ENCODE peak calls at places on chromosomes 13 and 19, in seven cellular contexts. One of them, this sample, is unnamed.

GRCh38 chr19:28705008-28705407 is 507.9 kb downstream of the UQCRFS1 start:
- DNase-seq in mesendoderm: peak
- DNase-seq in tibial nerve: no peak
- DNase-seq in body of pancreas: no peak
- DNase-seq in stomach: no peak
- DNase-seq in RWPE1: peak
- DNase-seq in AG04450: peak
- DNase-seq in this sample: no peak

GRCh38 chr13:102195566-102196462 is 206.0 kb downstream of the FGF14 start:
- DNase-seq in mesendoderm: peak
- DNase-seq in RWPE1: no peak
- DNase-seq in AG04450: no peak
- DNase-seq in body of pancreas: no peak
- DNase-seq in stomach: no peak
- DNase-seq in tibial nerve: no peak
- DNase-seq in this sample: no peak

GRCh38 chr13:37747071-37747612 is 122.4 kb downstream of the TRPC4 start:
- DNase-seq in RWPE1: peak
- DNase-seq in tibial nerve: no peak
- DNase-seq in mesendoderm: no peak
- DNase-seq in body of pancreas: no peak
- DNase-seq in stomach: no peak
- DNase-seq in AG04450: peak
- DNase-seq in this sample: no peak

GRCh38 chr19:610801-611505 is 21.3 kb downstream of the HCN2 start:
- DNase-seq in mesendoderm: no peak
- DNase-seq in RWPE1: no peak
- DNase-seq in body of pancreas: peak
- DNase-seq in AG04450: peak
- DNase-seq in stomach: peak
- DNase-seq in tibial nerve: peak
- DNase-seq in this sample: peak

GRCh38 chr19:40274585-40275544 is 10.3 kb downstream of the AKT2 start:
- DNase-seq in stomach: no peak
- DNase-seq in AG04450: no peak
- DNase-seq in mesendoderm: no peak
- DNase-seq in RWPE1: no peak
- DNase-seq in body of pancreas: no peak
- DNase-seq in tibial nerve: no peak
- DNase-seq in this sample: no peak

GRCh38 chr19:29680447-29680846 is 15.2 kb downstream of the PLEKHF1 start:
- DNase-seq in body of pancreas: no peak
- DNase-seq in RWPE1: no peak
- DNase-seq in stomach: peak
- DNase-seq in tibial nerve: no peak
- DNase-seq in AG04450: no peak
- DNase-seq in mesendoderm: no peak
- DNase-seq in this sample: peak

GRCh38 chr13:33228645-33229445 is 56.7 kb downstream of the STARD13 start:
- DNase-seq in tibial nerve: no peak
- DNase-seq in body of pancreas: no peak
- DNase-seq in mesendoderm: peak
- DNase-seq in AG04450: no peak
- DNase-seq in RWPE1: peak
- DNase-seq in stomach: no peak
- DNase-seq in this sample: no peak

GRCh38 chr13:102877285-102877684 is 31.5 kb downstream of the ERCC5 start:
- DNase-seq in body of pancreas: no peak
- DNase-seq in tibial nerve: no peak
- DNase-seq in RWPE1: no peak
- DNase-seq in stomach: no peak
- DNase-seq in AG04450: no peak
- DNase-seq in mesendoderm: peak
- DNase-seq in this sample: no peak

GRCh38 chr13:37202264-37202663 is 96.8 kb upstream of the CSNK1A1L start:
- DNase-seq in RWPE1: no peak
- DNase-seq in stomach: no peak
- DNase-seq in tibial nerve: no peak
- DNase-seq in mesendoderm: no peak
- DNase-seq in body of pancreas: no peak
- DNase-seq in AG04450: peak
- DNase-seq in this sample: no peak

GRCh38 chr19:42926781-42927180 is 9.1 kb upstream of the PSG6 start:
- DNase-seq in RWPE1: no peak
- DNase-seq in AG04450: no peak
- DNase-seq in stomach: no peak
- DNase-seq in tibial nerve: no peak
- DNase-seq in body of pancreas: no peak
- DNase-seq in mesendoderm: no peak
- DNase-seq in this sample: no peak

GRCh38 chr13:110985570-110985969 is 70.7 kb upstream of the ANKRD10 start:
- DNase-seq in AG04450: no peak
- DNase-seq in RWPE1: no peak
- DNase-seq in tibial nerve: no peak
- DNase-seq in body of pancreas: no peak
- DNase-seq in stomach: no peak
- DNase-seq in mesendoderm: no peak
- DNase-seq in this sample: no peak

GRCh38 chr13:46756977-46757376 is 40.0 kb downstream of the ESD start:
- DNase-seq in tibial nerve: no peak
- DNase-seq in AG04450: no peak
- DNase-seq in body of pancreas: no peak
- DNase-seq in RWPE1: no peak
- DNase-seq in stomach: no peak
- DNase-seq in mesendoderm: no peak
- DNase-seq in this sample: no peak

GRCh38 chr13:28297341-28297740 is 159.0 kb downstream of the PAN3 start:
- DNase-seq in stomach: no peak
- DNase-seq in RWPE1: no peak
- DNase-seq in AG04450: no peak
- DNase-seq in body of pancreas: no peak
- DNase-seq in tibial nerve: no peak
- DNase-seq in mesendoderm: peak
- DNase-seq in this sample: no peak

GRCh38 chr13:101291647-101292515 is 124.4 kb downstream of the NALCN start:
- DNase-seq in tibial nerve: no peak
- DNase-seq in AG04450: no peak
- DNase-seq in stomach: no peak
- DNase-seq in mesendoderm: no peak
- DNase-seq in RWPE1: no peak
- DNase-seq in body of pancreas: no peak
- DNase-seq in this sample: no peak

GRCh38 chr13:52922961-52923360 is 74.5 kb upstream of the PCDH8 start:
- DNase-seq in tibial nerve: no peak
- DNase-seq in mesendoderm: no peak
- DNase-seq in RWPE1: no peak
- DNase-seq in AG04450: no peak
- DNase-seq in stomach: no peak
- DNase-seq in body of pancreas: no peak
- DNase-seq in this sample: no peak

GRCh38 chr13:52925221-52925620 is 76.8 kb upstream of the PCDH8 start:
- DNase-seq in mesendoderm: no peak
- DNase-seq in AG04450: no peak
- DNase-seq in stomach: no peak
- DNase-seq in RWPE1: no peak
- DNase-seq in body of pancreas: no peak
- DNase-seq in tibial nerve: no peak
- DNase-seq in this sample: peak

GRCh38 chr13:52924241-52925148 is 76.1 kb upstream of the PCDH8 start:
- DNase-seq in mesendoderm: no peak
- DNase-seq in tibial nerve: no peak
- DNase-seq in AG04450: no peak
- DNase-seq in RWPE1: no peak
- DNase-seq in body of pancreas: no peak
- DNase-seq in stomach: no peak
- DNase-seq in this sample: no peak

GRCh38 chr13:52925775-52926285 is 77.4 kb upstream of the PCDH8 start:
- DNase-seq in tibial nerve: no peak
- DNase-seq in RWPE1: peak
- DNase-seq in stomach: no peak
- DNase-seq in mesendoderm: no peak
- DNase-seq in AG04450: no peak
- DNase-seq in body of pancreas: no peak
- DNase-seq in this sample: peak

GRCh38 chr13:52921194-52921593 is 72.8 kb upstream of the PCDH8 start:
- DNase-seq in mesendoderm: no peak
- DNase-seq in AG04450: no peak
- DNase-seq in tibial nerve: peak
- DNase-seq in stomach: no peak
- DNase-seq in body of pancreas: no peak
- DNase-seq in RWPE1: no peak
- DNase-seq in this sample: no peak
- H3K27ac ChIP-seq in mesendoderm: no peak
- H3K27ac ChIP-seq in AG04450: no peak
- H3K27ac ChIP-seq in tibial nerve: no peak
- H3K27ac ChIP-seq in stomach: no peak
- H3K27ac ChIP-seq in body of pancreas: no peak
- H3K27ac ChIP-seq in RWPE1: no peak
- H3K27ac ChIP-seq in this sample: no peak

GRCh38 chr13:49586717-49587116 is 1.4 kb upstream of the RCBTB1 start:
- DNase-seq in stomach: no peak
- DNase-seq in tibial nerve: no peak
- DNase-seq in AG04450: no peak
- DNase-seq in RWPE1: no peak
- DNase-seq in mesendoderm: no peak
- DNase-seq in body of pancreas: no peak
- DNase-seq in this sample: no peak
- H3K27ac ChIP-seq in stomach: peak
- H3K27ac ChIP-seq in tibial nerve: no peak
- H3K27ac ChIP-seq in AG04450: no peak
- H3K27ac ChIP-seq in RWPE1: no peak
- H3K27ac ChIP-seq in mesendoderm: no peak
- H3K27ac ChIP-seq in body of pancreas: no peak
- H3K27ac ChIP-seq in this sample: no peak

GRCh38 chr19:54871713-54872112 is 2.3 kb upstream of the FCAR start:
- DNase-seq in body of pancreas: no peak
- DNase-seq in RWPE1: no peak
- DNase-seq in AG04450: no peak
- DNase-seq in tibial nerve: no peak
- DNase-seq in mesendoderm: no peak
- DNase-seq in stomach: no peak
- DNase-seq in this sample: no peak

GRCh38 chr19:54875506-54875905 is 1.5 kb downstream of the FCAR start:
- DNase-seq in body of pancreas: no peak
- DNase-seq in tibial nerve: no peak
- DNase-seq in mesendoderm: no peak
- DNase-seq in RWPE1: no peak
- DNase-seq in stomach: no peak
- DNase-seq in AG04450: no peak
- DNase-seq in this sample: no peak

GRCh38 chr19:54873990-54874389 is at the start of gene FCAR:
- DNase-seq in tibial nerve: peak
- DNase-seq in AG04450: no peak
- DNase-seq in stomach: no peak
- DNase-seq in RWPE1: no peak
- DNase-seq in mesendoderm: no peak
- DNase-seq in body of pancreas: no peak
- DNase-seq in this sample: no peak
- H3K27ac ChIP-seq in tibial nerve: no peak
- H3K27ac ChIP-seq in AG04450: no peak
- H3K27ac ChIP-seq in stomach: peak
- H3K27ac ChIP-seq in RWPE1: no peak
- H3K27ac ChIP-seq in mesendoderm: no peak
- H3K27ac ChIP-seq in body of pancreas: no peak
- H3K27ac ChIP-seq in this sample: no peak

DNA sequence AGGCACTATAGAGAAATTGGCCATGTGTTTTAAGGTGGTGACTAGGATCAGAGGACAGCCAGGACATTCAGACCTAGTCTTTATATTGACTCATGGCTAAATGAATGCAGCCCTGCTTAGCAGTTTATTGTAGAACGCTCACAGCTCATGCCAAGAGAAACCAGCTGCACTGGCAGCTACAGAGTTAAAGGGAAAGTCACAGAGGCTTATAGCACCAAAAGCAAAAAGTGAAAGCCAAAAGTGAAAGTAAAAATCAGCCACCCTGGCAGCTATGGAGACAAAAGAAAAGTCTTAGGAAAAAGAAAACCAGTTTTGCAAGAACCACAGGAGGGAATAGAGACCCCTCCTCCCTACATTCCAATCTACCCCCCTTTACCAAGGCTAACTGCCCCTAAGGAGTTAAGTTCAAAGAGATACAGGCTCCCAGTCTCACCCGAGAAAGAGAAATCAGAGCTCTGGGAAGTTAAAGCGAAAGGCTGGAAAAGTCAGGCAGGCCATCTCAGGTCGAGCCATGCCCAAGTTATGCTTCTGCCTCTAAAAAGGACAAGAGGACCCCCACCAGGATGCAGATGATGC is 99.0 kb downstream of the ZNF429 start:
- DNase-seq in tibial nerve: no peak
- DNase-seq in stomach: no peak
- DNase-seq in body of pancreas: peak
- DNase-seq in RWPE1: peak
- DNase-seq in AG04450: no peak
- DNase-seq in mesendoderm: peak
- DNase-seq in this sample: no peak
- H3K27ac ChIP-seq in tibial nerve: peak
- H3K27ac ChIP-seq in stomach: peak
- H3K27ac ChIP-seq in body of pancreas: peak
- H3K27ac ChIP-seq in RWPE1: peak
- H3K27ac ChIP-seq in AG04450: no peak
- H3K27ac ChIP-seq in mesendoderm: no peak
- H3K27ac ChIP-seq in this sample: peak

GRCh38 chr19:56155124-56155687 is 14.1 kb downstream of the ZNF444 start:
- DNase-seq in mesendoderm: peak
- DNase-seq in AG04450: no peak
- DNase-seq in tibial nerve: no peak
- DNase-seq in RWPE1: no peak
- DNase-seq in body of pancreas: peak
- DNase-seq in stomach: no peak
- DNase-seq in this sample: no peak
- H3K27ac ChIP-seq in mesendoderm: no peak
- H3K27ac ChIP-seq in AG04450: no peak
- H3K27ac ChIP-seq in tibial nerve: no peak
- H3K27ac ChIP-seq in RWPE1: no peak
- H3K27ac ChIP-seq in body of pancreas: no peak
- H3K27ac ChIP-seq in stomach: no peak
- H3K27ac ChIP-seq in this sample: peak

GRCh38 chr13:105368781-105369180 is 1166.7 kb downstream of the EFNB2 start:
- DNase-seq in tibial nerve: no peak
- DNase-seq in RWPE1: no peak
- DNase-seq in mesendoderm: peak
- DNase-seq in AG04450: no peak
- DNase-seq in body of pancreas: no peak
- DNase-seq in stomach: no peak
- DNase-seq in this sample: no peak
- H3K27ac ChIP-seq in tibial nerve: no peak
- H3K27ac ChIP-seq in RWPE1: no peak
- H3K27ac ChIP-seq in mesendoderm: no peak
- H3K27ac ChIP-seq in AG04450: no peak
- H3K27ac ChIP-seq in body of pancreas: no peak
- H3K27ac ChIP-seq in stomach: no peak
- H3K27ac ChIP-seq in this sample: no peak

GRCh38 chr19:38304352-38304865 is 358 bp downstream of the C19orf33 start:
- DNase-seq in RWPE1: no peak
- DNase-seq in AG04450: no peak
- DNase-seq in stomach: no peak
- DNase-seq in tibial nerve: no peak
- DNase-seq in mesendoderm: peak
- DNase-seq in body of pancreas: no peak
- DNase-seq in this sample: no peak
- H3K27ac ChIP-seq in RWPE1: peak
- H3K27ac ChIP-seq in AG04450: no peak
- H3K27ac ChIP-seq in stomach: peak
- H3K27ac ChIP-seq in tibial nerve: peak
- H3K27ac ChIP-seq in mesendoderm: no peak
- H3K27ac ChIP-seq in body of pancreas: peak
- H3K27ac ChIP-seq in this sample: peak